ENCODE peak calls at places on chromosomes 5 and 9, in six cellular contexts. One of them, this sample, is unnamed. For H3K27me3, the result is how much of the 10 kb centered on the place peaks cover.

GRCh38 chr5:138353550-138353893 is 1.0 kb downstream of the KDM3B start:
- DNase-seq in endodermal cell: no peak
- DNase-seq in effector memory CD4-positive, alpha-beta T cell: no peak
- DNase-seq in CD4-positive, alpha-beta memory T cell: peak
- DNase-seq in PC-3: no peak
- DNase-seq in dorsolateral prefrontal cortex: peak
- DNase-seq in this sample: no peak

GRCh38 chr5:6401410-6401809 is 23.1 kb upstream of the MED10 start:
- DNase-seq in endodermal cell: peak
- DNase-seq in dorsolateral prefrontal cortex: no peak
- DNase-seq in effector memory CD4-positive, alpha-beta T cell: no peak
- DNase-seq in CD4-positive, alpha-beta memory T cell: no peak
- DNase-seq in PC-3: peak
- DNase-seq in this sample: no peak

GRCh38 chr5:108148715-108149139 is 233.2 kb downstream of the FBXL17 start:
- DNase-seq in dorsolateral prefrontal cortex: no peak
- DNase-seq in CD4-positive, alpha-beta memory T cell: no peak
- DNase-seq in effector memory CD4-positive, alpha-beta T cell: no peak
- DNase-seq in PC-3: peak
- DNase-seq in endodermal cell: no peak
- DNase-seq in this sample: no peak

GRCh38 chr9:2418619-2419018 is 203.0 kb upstream of the VLDLR start:
- DNase-seq in endodermal cell: peak
- DNase-seq in PC-3: no peak
- DNase-seq in CD4-positive, alpha-beta memory T cell: no peak
- DNase-seq in dorsolateral prefrontal cortex: no peak
- DNase-seq in effector memory CD4-positive, alpha-beta T cell: no peak
- DNase-seq in this sample: no peak

GRCh38 chr5:143141652-143142051 is 261.8 kb downstream of the NR3C1 start:
- DNase-seq in dorsolateral prefrontal cortex: no peak
- DNase-seq in endodermal cell: no peak
- DNase-seq in PC-3: no peak
- DNase-seq in effector memory CD4-positive, alpha-beta T cell: no peak
- DNase-seq in CD4-positive, alpha-beta memory T cell: no peak
- DNase-seq in this sample: no peak

GRCh38 chr9:27421567-27421966 is 102.5 kb upstream of the IFNK start:
- DNase-seq in PC-3: no peak
- DNase-seq in dorsolateral prefrontal cortex: no peak
- DNase-seq in endodermal cell: no peak
- DNase-seq in CD4-positive, alpha-beta memory T cell: no peak
- DNase-seq in effector memory CD4-positive, alpha-beta T cell: no peak
- DNase-seq in this sample: no peak

GRCh38 chr5:58902765-58903164 is 319.9 kb downstream of the RAB3C start:
- DNase-seq in CD4-positive, alpha-beta memory T cell: no peak
- DNase-seq in PC-3: peak
- DNase-seq in dorsolateral prefrontal cortex: no peak
- DNase-seq in endodermal cell: no peak
- DNase-seq in effector memory CD4-positive, alpha-beta T cell: no peak
- DNase-seq in this sample: no peak

GRCh38 chr5:41068169-41068568 is 3.0 kb downstream of the MROH2B start:
- DNase-seq in CD4-positive, alpha-beta memory T cell: no peak
- DNase-seq in dorsolateral prefrontal cortex: no peak
- DNase-seq in effector memory CD4-positive, alpha-beta T cell: no peak
- DNase-seq in PC-3: no peak
- DNase-seq in endodermal cell: no peak
- DNase-seq in this sample: no peak

GRCh38 chr5:79503794-79504495 is 10.0 kb downstream of the HOMER1 start:
- DNase-seq in effector memory CD4-positive, alpha-beta T cell: no peak
- DNase-seq in endodermal cell: no peak
- DNase-seq in PC-3: peak
- DNase-seq in dorsolateral prefrontal cortex: no peak
- DNase-seq in CD4-positive, alpha-beta memory T cell: no peak
- DNase-seq in this sample: no peak

GRCh38 chr5:107948377-107948776 is 277.6 kb upstream of the EFNA5 start:
- DNase-seq in endodermal cell: no peak
- DNase-seq in CD4-positive, alpha-beta memory T cell: no peak
- DNase-seq in effector memory CD4-positive, alpha-beta T cell: no peak
- DNase-seq in dorsolateral prefrontal cortex: no peak
- DNase-seq in PC-3: no peak
- DNase-seq in this sample: no peak

GRCh38 chr5:152142845-152143469 is 218.3 kb upstream of the GLRA1 start:
- DNase-seq in CD4-positive, alpha-beta memory T cell: peak
- DNase-seq in dorsolateral prefrontal cortex: peak
- DNase-seq in effector memory CD4-positive, alpha-beta T cell: peak
- DNase-seq in PC-3: peak
- DNase-seq in endodermal cell: peak
- DNase-seq in this sample: peak

GRCh38 chr5:106880656-106881055 is 790.1 kb downstream of the EFNA5 start:
- DNase-seq in endodermal cell: no peak
- DNase-seq in CD4-positive, alpha-beta memory T cell: no peak
- DNase-seq in dorsolateral prefrontal cortex: no peak
- DNase-seq in PC-3: peak
- DNase-seq in effector memory CD4-positive, alpha-beta T cell: no peak
- DNase-seq in this sample: no peak

GRCh38 chr9:18568969-18569368 is 95.0 kb downstream of the ADAMTSL1 start:
- DNase-seq in CD4-positive, alpha-beta memory T cell: no peak
- DNase-seq in dorsolateral prefrontal cortex: no peak
- DNase-seq in PC-3: no peak
- DNase-seq in effector memory CD4-positive, alpha-beta T cell: no peak
- DNase-seq in endodermal cell: no peak
- DNase-seq in this sample: no peak

GRCh38 chr9:36884721-36885120 is 149.3 kb downstream of the PAX5 start:
- DNase-seq in endodermal cell: no peak
- DNase-seq in PC-3: no peak
- DNase-seq in dorsolateral prefrontal cortex: no peak
- DNase-seq in effector memory CD4-positive, alpha-beta T cell: no peak
- DNase-seq in CD4-positive, alpha-beta memory T cell: no peak
- DNase-seq in this sample: no peak

GRCh38 chr9:86664603-86665002 is 282.7 kb downstream of the GAS1 start:
- DNase-seq in CD4-positive, alpha-beta memory T cell: no peak
- DNase-seq in PC-3: no peak
- DNase-seq in dorsolateral prefrontal cortex: no peak
- DNase-seq in effector memory CD4-positive, alpha-beta T cell: no peak
- DNase-seq in endodermal cell: no peak
- DNase-seq in this sample: no peak

GRCh38 chr5:68214472-68215207 is 916 bp upstream of the PIK3R1 start:
- DNase-seq in PC-3: no peak
- DNase-seq in CD4-positive, alpha-beta memory T cell: no peak
- DNase-seq in effector memory CD4-positive, alpha-beta T cell: no peak
- DNase-seq in endodermal cell: no peak
- DNase-seq in dorsolateral prefrontal cortex: peak
- DNase-seq in this sample: no peak

GRCh38 chr5:170508036-170508435 is 4.2 kb downstream of the KCNIP1 start:
- DNase-seq in effector memory CD4-positive, alpha-beta T cell: no peak
- DNase-seq in CD4-positive, alpha-beta memory T cell: no peak
- DNase-seq in dorsolateral prefrontal cortex: no peak
- DNase-seq in PC-3: no peak
- DNase-seq in endodermal cell: no peak
- DNase-seq in this sample: no peak

GRCh38 chr5:176446884-176447537 is 1.2 kb upstream of the FAF2 start:
- DNase-seq in dorsolateral prefrontal cortex: peak
- DNase-seq in effector memory CD4-positive, alpha-beta T cell: no peak
- DNase-seq in endodermal cell: peak
- DNase-seq in CD4-positive, alpha-beta memory T cell: peak
- DNase-seq in PC-3: no peak
- DNase-seq in this sample: no peak

GRCh38 chr5:80057121-80057520 is 22.0 kb downstream of the THBS4 start:
- DNase-seq in PC-3: no peak
- DNase-seq in effector memory CD4-positive, alpha-beta T cell: no peak
- DNase-seq in CD4-positive, alpha-beta memory T cell: no peak
- DNase-seq in endodermal cell: no peak
- DNase-seq in dorsolateral prefrontal cortex: no peak
- DNase-seq in this sample: no peak

GRCh38 chr5:160197341-160198147 is 31.8 kb upstream of the FABP6 start:
- DNase-seq in CD4-positive, alpha-beta memory T cell: no peak
- DNase-seq in dorsolateral prefrontal cortex: no peak
- DNase-seq in endodermal cell: peak
- DNase-seq in effector memory CD4-positive, alpha-beta T cell: no peak
- DNase-seq in PC-3: no peak
- DNase-seq in this sample: no peak

GRCh38 chr5:1247811-1248210 is 22.6 kb downstream of the SLC6A18 start:
- DNase-seq in dorsolateral prefrontal cortex: peak
- DNase-seq in PC-3: no peak
- DNase-seq in CD4-positive, alpha-beta memory T cell: no peak
- DNase-seq in endodermal cell: no peak
- DNase-seq in effector memory CD4-positive, alpha-beta T cell: no peak
- DNase-seq in this sample: no peak

GRCh38 chr5:137679195-137679594 is 56.7 kb downstream of the KLHL3 start:
- DNase-seq in endodermal cell: no peak
- DNase-seq in dorsolateral prefrontal cortex: no peak
- DNase-seq in effector memory CD4-positive, alpha-beta T cell: no peak
- DNase-seq in CD4-positive, alpha-beta memory T cell: no peak
- DNase-seq in PC-3: no peak
- DNase-seq in this sample: no peak

GRCh38 chr5:35089688-35090314 is 42.1 kb upstream of the AGXT2 start:
- DNase-seq in PC-3: peak
- DNase-seq in CD4-positive, alpha-beta memory T cell: peak
- DNase-seq in endodermal cell: peak
- DNase-seq in effector memory CD4-positive, alpha-beta T cell: no peak
- DNase-seq in dorsolateral prefrontal cortex: peak
- DNase-seq in this sample: peak

GRCh38 chr5:125054106-125054505 is 307.7 kb upstream of the ZNF608 start:
- DNase-seq in effector memory CD4-positive, alpha-beta T cell: no peak
- DNase-seq in dorsolateral prefrontal cortex: no peak
- DNase-seq in CD4-positive, alpha-beta memory T cell: no peak
- DNase-seq in PC-3: peak
- DNase-seq in endodermal cell: no peak
- DNase-seq in this sample: no peak

GRCh38 chr5:81425569-81425968 is 31.6 kb upstream of the ACOT12 start:
- DNase-seq in PC-3: peak
- DNase-seq in endodermal cell: no peak
- DNase-seq in effector memory CD4-positive, alpha-beta T cell: no peak
- DNase-seq in dorsolateral prefrontal cortex: no peak
- DNase-seq in CD4-positive, alpha-beta memory T cell: peak
- DNase-seq in this sample: peak

GRCh38 chr5:158807947-158808346 is 291.8 kb downstream of the EBF1 start:
- DNase-seq in endodermal cell: no peak
- DNase-seq in CD4-positive, alpha-beta memory T cell: no peak
- DNase-seq in PC-3: no peak
- DNase-seq in dorsolateral prefrontal cortex: no peak
- DNase-seq in effector memory CD4-positive, alpha-beta T cell: no peak
- DNase-seq in this sample: no peak

GRCh38 chr9:99052849-99053715 is 51.8 kb upstream of the TGFBR1 start:
- DNase-seq in CD4-positive, alpha-beta memory T cell: no peak
- DNase-seq in effector memory CD4-positive, alpha-beta T cell: no peak
- DNase-seq in endodermal cell: no peak
- DNase-seq in dorsolateral prefrontal cortex: no peak
- DNase-seq in PC-3: no peak
- DNase-seq in this sample: no peak

DNA sequence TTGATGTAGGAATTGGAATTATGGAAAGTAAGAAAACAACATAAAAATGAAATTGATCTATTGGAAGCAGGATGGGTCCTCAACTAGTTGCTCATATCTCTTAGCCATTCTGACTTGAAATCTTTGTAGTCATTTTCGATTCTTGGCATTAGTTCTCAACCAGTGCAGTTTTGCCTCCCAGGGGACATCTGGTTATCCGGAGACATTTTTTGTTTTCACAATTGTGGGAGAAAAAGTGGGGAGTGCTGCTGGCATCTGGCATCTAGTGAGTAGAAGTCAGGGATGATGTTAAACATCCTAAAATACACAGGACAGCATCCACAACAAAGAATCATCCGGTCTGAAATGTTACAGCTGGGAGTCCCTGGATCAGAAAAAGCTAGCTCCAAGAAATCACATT is 74.8 kb downstream of the FBXL7 start:
- DNase-seq in dorsolateral prefrontal cortex: no peak
- DNase-seq in endodermal cell: no peak
- DNase-seq in effector memory CD4-positive, alpha-beta T cell: no peak
- DNase-seq in CD4-positive, alpha-beta memory T cell: no peak
- DNase-seq in PC-3: no peak
- DNase-seq in this sample: no peak
- H3K27me3 ChIP-seq in dorsolateral prefrontal cortex: under half
- H3K27me3 ChIP-seq in endodermal cell: under half
- H3K27me3 ChIP-seq in effector memory CD4-positive, alpha-beta T cell: under half
- H3K27me3 ChIP-seq in CD4-positive, alpha-beta memory T cell: under half
- H3K27me3 ChIP-seq in PC-3: under half
- H3K27me3 ChIP-seq in this sample: under half

GRCh38 chr9:126615251-126615790 is 1.6 kb downstream of the LMX1B start:
- DNase-seq in effector memory CD4-positive, alpha-beta T cell: no peak
- DNase-seq in endodermal cell: peak
- DNase-seq in PC-3: no peak
- DNase-seq in CD4-positive, alpha-beta memory T cell: no peak
- DNase-seq in dorsolateral prefrontal cortex: no peak
- DNase-seq in this sample: no peak
- H3K27me3 ChIP-seq in effector memory CD4-positive, alpha-beta T cell: half or more
- H3K27me3 ChIP-seq in endodermal cell: half or more
- H3K27me3 ChIP-seq in PC-3: under half
- H3K27me3 ChIP-seq in CD4-positive, alpha-beta memory T cell: under half
- H3K27me3 ChIP-seq in dorsolateral prefrontal cortex: half or more
- H3K27me3 ChIP-seq in this sample: under half

GRCh38 chr9:33728613-33729012 is 66.7 kb upstream of the PRSS3 start:
- DNase-seq in endodermal cell: no peak
- DNase-seq in PC-3: no peak
- DNase-seq in CD4-positive, alpha-beta memory T cell: no peak
- DNase-seq in effector memory CD4-positive, alpha-beta T cell: no peak
- DNase-seq in dorsolateral prefrontal cortex: no peak
- DNase-seq in this sample: no peak
- H3K27me3 ChIP-seq in endodermal cell: under half
- H3K27me3 ChIP-seq in PC-3: under half
- H3K27me3 ChIP-seq in CD4-positive, alpha-beta memory T cell: under half
- H3K27me3 ChIP-seq in effector memory CD4-positive, alpha-beta T cell: under half
- H3K27me3 ChIP-seq in dorsolateral prefrontal cortex: under half
- H3K27me3 ChIP-seq in this sample: under half

GRCh38 chr5:180350296-180350695 is 2.8 kb downstream of the GFPT2 start:
- DNase-seq in CD4-positive, alpha-beta memory T cell: no peak
- DNase-seq in endodermal cell: no peak
- DNase-seq in effector memory CD4-positive, alpha-beta T cell: no peak
- DNase-seq in PC-3: no peak
- DNase-seq in dorsolateral prefrontal cortex: no peak
- DNase-seq in this sample: no peak

GRCh38 chr5:180347651-180348050 is 5.5 kb downstream of the GFPT2 start:
- DNase-seq in endodermal cell: no peak
- DNase-seq in PC-3: no peak
- DNase-seq in dorsolateral prefrontal cortex: no peak
- DNase-seq in CD4-positive, alpha-beta memory T cell: no peak
- DNase-seq in effector memory CD4-positive, alpha-beta T cell: no peak
- DNase-seq in this sample: no peak

GRCh38 chr5:180348316-180348715 is 4.8 kb downstream of the GFPT2 start:
- DNase-seq in dorsolateral prefrontal cortex: no peak
- DNase-seq in PC-3: no peak
- DNase-seq in endodermal cell: no peak
- DNase-seq in CD4-positive, alpha-beta memory T cell: no peak
- DNase-seq in effector memory CD4-positive, alpha-beta T cell: no peak
- DNase-seq in this sample: no peak

GRCh38 chr5:180350711-180351110 is 2.4 kb downstream of the GFPT2 start:
- DNase-seq in CD4-positive, alpha-beta memory T cell: no peak
- DNase-seq in endodermal cell: peak
- DNase-seq in dorsolateral prefrontal cortex: no peak
- DNase-seq in effector memory CD4-positive, alpha-beta T cell: no peak
- DNase-seq in PC-3: no peak
- DNase-seq in this sample: no peak

DNA sequence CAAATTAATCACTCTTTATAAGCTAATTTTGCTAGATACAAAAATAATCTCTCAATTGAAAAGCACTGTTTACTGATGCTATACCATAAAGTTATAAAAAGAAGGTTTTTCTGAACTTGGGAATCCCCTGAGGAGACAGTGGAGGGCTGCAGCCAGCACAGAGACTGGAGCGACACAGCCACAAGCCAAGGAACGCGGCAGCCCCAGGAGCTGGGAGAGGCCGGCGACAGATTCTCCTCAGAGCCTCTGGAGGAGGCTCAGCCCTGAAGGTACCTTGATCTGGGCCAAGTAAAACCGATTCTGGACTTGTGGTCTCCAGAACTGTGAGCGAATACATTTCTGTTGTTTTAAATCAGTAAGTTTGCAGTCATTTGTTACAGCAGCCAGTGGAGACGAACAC is 3.7 kb downstream of the GFPT2 start:
- DNase-seq in dorsolateral prefrontal cortex: no peak
- DNase-seq in effector memory CD4-positive, alpha-beta T cell: no peak
- DNase-seq in CD4-positive, alpha-beta memory T cell: no peak
- DNase-seq in PC-3: no peak
- DNase-seq in endodermal cell: no peak
- DNase-seq in this sample: no peak
- H3K27me3 ChIP-seq in dorsolateral prefrontal cortex: under half
- H3K27me3 ChIP-seq in effector memory CD4-positive, alpha-beta T cell: under half
- H3K27me3 ChIP-seq in CD4-positive, alpha-beta memory T cell: under half
- H3K27me3 ChIP-seq in PC-3: under half
- H3K27me3 ChIP-seq in endodermal cell: under half
- H3K27me3 ChIP-seq in this sample: under half

This sample was measured in GM06990.